ENCODE peak calls at places on chromosomes 4 and X, in five cellular contexts. U is foreskin fibroblast, X is pancreas, C is GM23338, N is brain microvascular endothelial cell. A is an unnamed sample.

GRCh38 chr4:15021946-15022345 is 19.7 kb downstream of the CPEB2 start:
- DNase-seq in N (no peak), X (no peak), U (no peak), C (no peak), A (no peak)

GRCh38 chr4:33882246-33882990 is 2361.9 kb downstream of the ARAP2 start:
- DNase-seq in U (peak; percentile 44), X (no peak), N (no peak), C (no peak), A (no peak)

GRCh38 chr4:134019657-134020056 is 181.9 kb downstream of the PABPC4L start:
- DNase-seq in U (no peak), X (no peak), C (no peak), N (no peak), A (no peak)

GRCh38 chrX:154300815-154301214 is 5.2 kb downstream of the TKTL1 start:
- DNase-seq in C (no peak), X (no peak), U (no peak), N (no peak), A (no peak)

GRCh38 chr4:78737020-78737419 is 39.1 kb upstream of the BMP2K start:
- DNase-seq in N (no peak), U (no peak), C (no peak), X (no peak), A (no peak)

GRCh38 chr4:117783716-117784115 is 250.6 kb upstream of the NDST3 start:
- DNase-seq in X (no peak), C (no peak), N (no peak), U (no peak), A (no peak)

GRCh38 chr4:41318839-41319530 is 62.3 kb downstream of the UCHL1 start:
- DNase-seq in C (no peak), X (no peak), N (peak; percentile 2), U (no peak), A (no peak)

GRCh38 chr4:72959411-72959810 is 110.1 kb downstream of the COX18 start:
- DNase-seq in X (no peak), U (no peak), C (no peak), N (no peak), A (no peak)

GRCh38 chrX:150897371-150898319 is 823 bp downstream of the CD99L2 start:
- DNase-seq in N (no peak), U (no peak), C (peak; percentile 57), X (peak; percentile 20), A (no peak)

GRCh38 chr4:106305435-106306055 is 10.5 kb downstream of the TBCK start:
- DNase-seq in N (no peak), X (no peak), C (no peak), U (no peak), A (no peak)

GRCh38 chrX:119292445-119292844 is 56.4 kb downstream of the PGRMC1 start:
- DNase-seq in N (no peak), U (no peak), X (no peak), C (peak; percentile 24), A (no peak)

GRCh38 chr4:26420438-26420837 is 69.8 kb downstream of the CCKAR start:
- DNase-seq in C (no peak), X (no peak), N (peak; percentile 43), U (no peak), A (peak; percentile 38)

GRCh38 chr4:105246712-105247111 is 100.0 kb downstream of the TET2 start:
- DNase-seq in C (no peak), N (no peak), U (peak; percentile 12), X (no peak), A (peak; percentile 14)

GRCh38 chrX:46463682-46464081 is 81.5 kb downstream of the ZNF674 start:
- DNase-seq in C (no peak), U (no peak), X (no peak), N (no peak), A (no peak)

GRCh38 chr4:43990968-43991367 is 457.6 kb downstream of the KCTD8 start:
- DNase-seq in N (no peak), X (no peak), C (no peak), U (no peak), A (no peak)

GRCh38 chrX:134095366-134095765 is 110.0 kb upstream of the GPC3 start:
- DNase-seq in C (no peak), X (no peak), U (no peak), N (no peak), A (no peak)

GRCh38 chr4:74437866-74438265 is 7.1 kb upstream of the AREG start:
- DNase-seq in N (no peak), U (no peak), X (no peak), C (no peak), A (no peak)

GRCh38 chrX:10015711-10016515 is 48.8 kb downstream of the CLDN34 start:
- DNase-seq in N (no peak), C (peak; percentile 70), X (peak; percentile 31), U (no peak), A (no peak)

GRCh38 chr4:4574792-4575191 is 32.9 kb upstream of the STX18 start:
- DNase-seq in N (peak; percentile 84), U (peak; percentile 85), C (peak; percentile 23), X (peak; percentile 61), A (peak; percentile 41)

GRCh38 chr4:107994894-107995293 is 5.2 kb downstream of the HADH start:
- DNase-seq in X (no peak), C (no peak), U (no peak), N (no peak), A (no peak)

GRCh38 chr4:140019619-140020367 is 134.2 kb downstream of the MAML3 start:
- DNase-seq in U (no peak), X (peak; percentile 30), N (no peak), C (no peak), A (no peak)

GRCh38 chr4:1081689-1082040 is 31.7 kb downstream of the RNF212 start:
- DNase-seq in X (no peak), U (peak; percentile 29), N (no peak), C (no peak), A (no peak)

GRCh38 chr4:157896726-157897125 is 276.1 kb downstream of the GASK1B start:
- DNase-seq in U (no peak), N (no peak), X (no peak), C (peak; percentile 56), A (no peak)

GRCh38 chrX:104018126-104018525 is 4.6 kb upstream of the H2BW1 start:
- DNase-seq in X (no peak), C (no peak), N (no peak), U (no peak), A (no peak)

GRCh38 chr4:41458689-41459088 is 79.3 kb upstream of the LIMCH1 start:
- DNase-seq in N (no peak), X (no peak), U (no peak), C (no peak), A (no peak)

GRCh38 chrX:110588853-110589252 is 206.8 kb downstream of the CHRDL1 start:
- DNase-seq in C (no peak), X (no peak), U (no peak), N (no peak), A (no peak)

GRCh38 chr4:152462715-152463114 is 73.2 kb downstream of the FBXW7 start:
- DNase-seq in N (no peak), C (no peak), X (no peak), U (no peak), A (no peak)

GRCh38 chr4:152983774-152984411 is 47.8 kb downstream of the FHDC1 start:
- DNase-seq in C (no peak), X (no peak), U (no peak), N (peak; percentile 56), A (no peak)

GRCh38 chr4:1479454-1479853 is 73.2 kb upstream of the NKX1-1 start:
- DNase-seq in X (no peak), C (no peak), N (no peak), U (no peak), A (no peak)

GRCh38 chr4:186623546-186623945 is 68.2 kb upstream of the MTNR1A start:
- DNase-seq in U (no peak), N (peak; percentile 20), X (no peak), C (no peak), A (no peak)

GRCh38 chr4:186624951-186625350 is 69.6 kb upstream of the MTNR1A start:
- DNase-seq in C (no peak), N (peak; percentile 63), U (peak; percentile 42), X (no peak), A (peak; percentile 85)

GRCh38 chr4:186622788-186623464 is 67.6 kb upstream of the MTNR1A start:
- DNase-seq in N (peak; percentile 79), X (no peak), U (peak; percentile 45), C (no peak), A (no peak)

GRCh38 chr4:186617921-186618320 is 62.6 kb upstream of the MTNR1A start:
- DNase-seq in X (no peak), N (no peak), U (peak; percentile 24), C (no peak), A (no peak)

GRCh38 chr4:186621959-186622553 is 66.7 kb upstream of the MTNR1A start:
- DNase-seq in N (peak; percentile 90), U (peak; percentile 68), C (no peak), X (no peak), A (peak; percentile 69)
- TF ChIP-seq CTCF in N (peak; percentile 81), U (peak; percentile 67), C (no peak), X (no peak), A (peak; percentile 73)

DNA sequence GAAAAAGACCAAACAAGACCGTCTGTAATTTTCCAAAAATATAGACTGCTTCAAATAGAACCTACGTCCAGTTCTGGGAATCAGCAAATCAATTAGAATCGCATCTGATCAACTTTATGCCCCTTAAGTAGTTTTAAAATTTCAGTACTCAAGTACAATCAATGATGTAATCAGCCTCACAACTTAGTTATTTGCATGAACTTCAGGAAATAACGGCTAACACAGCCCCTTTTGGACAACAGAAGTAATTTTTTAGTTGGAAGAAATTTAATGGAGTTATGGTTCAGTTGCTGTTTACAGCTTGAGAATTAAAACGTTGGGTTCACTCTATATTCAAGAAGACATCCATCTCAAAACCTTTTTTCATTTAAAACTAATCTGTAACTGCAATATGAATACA is 1.1 kb downstream of the TAPT1 start:
- DNase-seq in C (no peak), X (no peak), N (no peak), U (no peak), A (no peak)
- H3K4me3 ChIP-seq in C (peak overlapping the region; percentile 65), X (peak overlapping the region; percentile 83), N (peak overlapping the region; percentile 78), U (peak overlapping the region; percentile 94), A (peak overlapping the region; percentile 73)

DNA sequence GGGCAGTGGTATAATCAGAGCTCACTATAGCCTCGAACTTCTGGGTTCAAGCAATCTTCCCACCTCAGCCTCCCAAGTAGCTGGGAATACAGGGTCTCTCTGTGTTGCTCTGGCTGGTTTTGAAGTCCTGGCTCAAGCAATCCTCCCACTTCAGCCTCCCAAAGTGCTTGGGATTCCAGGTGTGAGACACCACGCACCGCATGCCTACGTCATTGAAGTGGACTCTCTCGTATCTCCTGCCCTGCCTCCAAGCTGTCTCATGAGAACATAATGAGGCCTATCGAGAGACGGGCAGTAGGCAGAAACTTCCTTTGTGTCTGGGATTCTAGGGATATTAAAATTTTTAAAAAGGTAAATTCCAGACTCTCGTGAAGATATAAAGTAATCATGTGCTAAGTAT is 65.0 kb upstream of the NLGN4X start:
- DNase-seq in X (no peak), N (no peak), C (no peak), U (no peak), A (no peak)
- TF ChIP-seq CTCF in X (no peak), N (no peak), C (no peak), U (no peak), A (no peak)

GRCh38 chr4:185532327-185532726 is 3.0 kb downstream of the PDLIM3 start:
- DNase-seq in X (no peak), C (no peak), U (no peak), N (no peak), A (no peak)
- H3K4me3 ChIP-seq in X (no peak overlapping the region), C (no peak overlapping the region), U (no peak overlapping the region), N (no peak overlapping the region), A (no peak overlapping the region)